ENCODE peak calls at places on chromosomes 12 and 14, in four cellular contexts. T is fibroblast of lung, M is NT2/D1, A is HepG2. Z is an unnamed sample.
A peak's percentile ranks its signal among the peaks of the same experiment; 100 is the strongest.

GRCh38 chr12:109600481-109600880 is 26.9 kb downstream of the MVK start:
- DNase-seq in M (no peak), T (no peak), A (no peak), Z (no peak)

GRCh38 chr14:60710506-60710905 is 13.6 kb downstream of the SIX4 start:
- DNase-seq in M (no peak), A (no peak), T (no peak), Z (no peak)

GRCh38 chr12:56928262-56928661 is 5.9 kb downstream of the SDR9C7 start:
- DNase-seq in M (no peak), T (no peak), A (no peak), Z (peak; percentile 50)

GRCh38 chr12:105420659-105421240 is 90.3 kb downstream of the C12orf75 start:
- DNase-seq in A (peak; percentile 45), T (peak; percentile 79), M (peak; percentile 70), Z (peak; percentile 94)

GRCh38 chr14:20516921-20517320 is 11.6 kb downstream of the RNASE10 start:
- DNase-seq in T (peak; percentile 58), M (no peak), A (no peak), Z (no peak)

GRCh38 chr12:50174971-50175715 is 8.0 kb upstream of the CERS5 start:
- DNase-seq in M (peak; percentile 76), T (peak; percentile 89), A (peak; percentile 62), Z (no peak)

GRCh38 chr12:75533239-75533638 is 21.8 kb upstream of the KRR1 start:
- DNase-seq in M (no peak), A (no peak), T (no peak), Z (no peak)

GRCh38 chr12:89707992-89708792 is 446 bp downstream of the ATP2B1 start:
- DNase-seq in M (peak; percentile 13), T (no peak), A (no peak), Z (peak; percentile 87)

GRCh38 chr14:47276931-47277330 is 398.5 kb downstream of the MDGA2 start:
- DNase-seq in A (no peak), M (no peak), T (no peak), Z (peak; percentile 48)

GRCh38 chr12:77325505-77325904 is 260.1 kb upstream of the E2F7 start:
- DNase-seq in A (no peak), M (no peak), T (no peak), Z (peak; percentile 80)

GRCh38 chr12:100170313-100170858 is 27.7 kb upstream of the BLTP3B start:
- DNase-seq in M (no peak), A (no peak), T (no peak), Z (peak; percentile 55)

GRCh38 chr14:21882226-21882625 is 208.6 kb upstream of the OR4E1 start:
- DNase-seq in T (no peak), A (no peak), M (no peak), Z (no peak)

GRCh38 chr12:116718578-116719454 is 19.1 kb downstream of the SPRING1 start:
- DNase-seq in T (peak; percentile 22), A (no peak), M (no peak), Z (no peak)

DNA sequence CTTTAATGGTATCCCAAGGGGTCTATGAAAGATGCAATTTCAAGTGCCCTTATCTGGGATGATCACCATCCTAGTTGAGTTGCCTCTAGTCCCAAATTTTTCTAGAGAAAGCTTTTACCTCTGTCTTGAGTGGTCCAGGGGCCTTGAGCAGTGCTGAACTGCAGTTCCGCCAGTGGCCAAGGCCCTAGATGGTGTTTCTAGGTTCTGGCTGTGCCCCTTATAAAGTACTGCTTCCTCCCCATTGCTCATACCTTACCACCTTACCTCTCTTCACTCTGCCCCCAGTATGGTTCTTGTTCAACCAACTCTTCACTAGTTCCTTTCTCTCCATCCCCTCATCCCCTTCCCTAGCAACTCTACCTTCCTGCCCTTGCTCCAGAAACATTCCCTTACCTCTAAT is 3.7 kb downstream of the BATF start:
- DNase-seq in M (no peak), A (no peak), T (no peak), Z (no peak)
- H3K4me3 ChIP-seq in M (no peak overlapping the region), A (no peak overlapping the region), T (no peak overlapping the region), Z (no peak overlapping the region)

GRCh38 chr14:77022219-77022852 is 6.2 kb downstream of the IRF2BPL start:
- DNase-seq in T (no peak), A (no peak), M (no peak), Z (no peak)
- H3K9ac ChIP-seq in T (no peak overlapping the region), A (no peak overlapping the region), M (no peak overlapping the region), Z (no peak overlapping the region)

GRCh38 chr14:52154992-52155655 is 86.3 kb upstream of the NID2 start:
- DNase-seq in M (no peak), T (no peak), A (no peak), Z (no peak)

GRCh38 chr14:52150162-52150561 is 81.3 kb upstream of the NID2 start:
- DNase-seq in T (no peak), M (no peak), A (no peak), Z (no peak)

GRCh38 chr14:52148371-52148770 is 79.5 kb upstream of the NID2 start:
- DNase-seq in T (no peak), M (no peak), A (no peak), Z (no peak)

GRCh38 chr14:52155656-52156213 is 86.9 kb upstream of the NID2 start:
- DNase-seq in T (no peak), M (no peak), A (no peak), Z (no peak)

GRCh38 chr14:52153939-52154338 is 85.1 kb upstream of the NID2 start:
- DNase-seq in T (no peak), A (no peak), M (no peak), Z (no peak)
- H3K9me3 ChIP-seq in T (no peaks in the 10 kb centered on the region), A (no peaks in the 10 kb centered on the region), M (no peaks in the 10 kb centered on the region), Z (no peaks in the 10 kb centered on the region)

DNA sequence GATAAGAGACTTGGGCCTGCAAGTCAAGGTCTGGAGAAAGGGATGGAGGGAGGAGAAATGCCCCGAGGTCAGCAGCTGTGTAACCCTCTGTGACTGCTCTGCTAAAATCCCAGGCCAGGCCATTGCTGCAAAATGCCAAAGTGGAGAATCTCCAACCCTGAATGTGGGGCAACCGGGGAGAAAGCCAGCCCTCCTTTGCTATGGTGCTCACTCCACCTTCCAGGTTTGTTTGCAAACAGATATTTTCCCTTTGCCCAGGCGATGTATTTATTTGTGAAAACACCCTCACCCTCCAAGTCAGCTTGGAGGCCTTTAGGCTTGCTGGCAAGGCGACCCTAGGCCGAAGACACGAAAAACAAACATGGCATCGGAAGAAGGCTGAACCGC is 1.1 kb upstream of the TBX5 start:
- DNase-seq in A (no peak), M (no peak), T (peak; percentile 62), Z (peak; percentile 55)
- H3K4me3 ChIP-seq in A (no peak overlapping the region), M (no peak overlapping the region), T (peak overlapping the region; percentile 86), Z (no peak overlapping the region)

GRCh38 chr14:97706814-97707213 is 909.6 kb downstream of the VRK1 start:
- DNase-seq in M (no peak), T (no peak), A (no peak), Z (no peak)
- H3K9ac ChIP-seq in M (no peak overlapping the region), T (no peak overlapping the region), A (no peak overlapping the region), Z (no peak overlapping the region)

Z was measured in endodermal cell.